ENCODE peak calls at places on chromosomes 6 and 20, in five cellular contexts. I is HepG2, R is aorta, K is lung, L is mucosa of descending colon. P is an unnamed sample.

GRCh38 chr6:164967102-164967501 is 342.3 kb downstream of the C6orf118 start:
- ATAC-seq in R (no peak), I (no peak), K (no peak), L (no peak), P (no peak)

GRCh38 chr6:118724211-118724610 is 72.8 kb upstream of the CEP85L start:
- ATAC-seq in R (no peak), L (peak; percentile 29), I (no peak), K (no peak), P (no peak)

GRCh38 chr20:38894091-38894847 is 31.9 kb upstream of the FAM83D start:
- ATAC-seq in I (peak; percentile 76), L (peak; percentile 63), K (no peak), R (peak; percentile 34), P (peak; percentile 48)

GRCh38 chr6:36066817-36067216 is 39.2 kb downstream of the MAPK14 start:
- ATAC-seq in L (no peak), I (no peak), K (no peak), R (no peak), P (no peak)

GRCh38 chr20:15604406-15604805 is 968.8 kb downstream of the KIF16B start:
- ATAC-seq in K (no peak), R (no peak), I (no peak), L (no peak), P (no peak)

GRCh38 chr6:125821825-125822281 is 31.1 kb downstream of the NCOA7 start:
- ATAC-seq in L (peak; percentile 99), I (peak; percentile 98), K (peak; percentile 37), R (peak; percentile 66), P (peak; percentile 44)

GRCh38 chr6:17562636-17563035 is 37.5 kb upstream of the FAM8A1 start:
- ATAC-seq in R (no peak), I (no peak), L (no peak), K (no peak), P (no peak)

GRCh38 chr6:7707787-7708186 is 18.1 kb upstream of the BMP6 start:
- ATAC-seq in I (no peak), R (no peak), K (no peak), L (no peak), P (no peak)

GRCh38 chr6:111838749-111839484 is 34.3 kb downstream of the FYN start:
- ATAC-seq in K (no peak), L (no peak), I (no peak), R (no peak), P (no peak)

GRCh38 chr6:25279748-25280616 is 808 bp downstream of the CARMIL1 start:
- ATAC-seq in R (peak; percentile 43), I (peak; percentile 31), K (no peak), L (peak; percentile 25), P (no peak)

GRCh38 chr6:16336056-16336810 is 97.8 kb downstream of the GMPR start:
- ATAC-seq in I (no peak), R (no peak), K (no peak), L (no peak), P (no peak)

GRCh38 chr6:35402136-35402855 is 49.8 kb upstream of the FANCE start:
- ATAC-seq in I (peak; percentile 95), L (peak; percentile 76), K (peak; percentile 24), R (no peak), P (no peak)

GRCh38 chr6:108578166-108578565 is 17.4 kb downstream of the FOXO3 start:
- ATAC-seq in R (no peak), L (no peak), I (no peak), K (no peak), P (no peak)
- H3K4me1 ChIP-seq in R (peaks cover 18% of the 10 kb centered on the region), L (peaks cover 29% of the 10 kb centered on the region), I (peaks cover 62% of the 10 kb centered on the region), K (peaks cover 11% of the 10 kb centered on the region), P (peaks cover 53% of the 10 kb centered on the region)

DNA sequence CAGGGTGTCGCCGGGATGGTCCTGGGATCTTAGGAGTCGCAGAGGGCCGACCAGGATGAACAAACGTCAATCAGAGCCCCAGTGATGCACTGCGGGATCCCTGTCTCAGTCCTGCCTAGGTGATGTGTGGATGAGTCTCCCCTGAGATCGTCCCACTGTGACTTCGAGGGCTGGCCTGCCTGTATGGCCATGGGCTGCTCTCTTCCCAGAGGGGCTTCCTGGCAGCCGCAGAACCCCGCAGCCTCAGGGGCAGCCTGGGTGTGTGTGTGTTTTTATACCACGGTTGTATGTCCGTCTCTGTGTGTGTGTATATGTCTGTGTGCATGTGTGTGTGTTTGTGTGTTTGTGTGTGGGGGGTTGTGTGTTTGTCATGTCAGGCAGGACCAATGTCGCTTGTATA is 111.6 kb downstream of the MYLK4 start:
- ATAC-seq in R (no peak), L (no peak), I (no peak), K (no peak), P (no peak)
- H3K4me1 ChIP-seq in R (no peaks in the 10 kb centered on the region), L (peaks cover 3% of the 10 kb centered on the region), I (peaks cover 10% of the 10 kb centered on the region), K (peaks cover 2% of the 10 kb centered on the region), P (peaks cover 4% of the 10 kb centered on the region)

DNA sequence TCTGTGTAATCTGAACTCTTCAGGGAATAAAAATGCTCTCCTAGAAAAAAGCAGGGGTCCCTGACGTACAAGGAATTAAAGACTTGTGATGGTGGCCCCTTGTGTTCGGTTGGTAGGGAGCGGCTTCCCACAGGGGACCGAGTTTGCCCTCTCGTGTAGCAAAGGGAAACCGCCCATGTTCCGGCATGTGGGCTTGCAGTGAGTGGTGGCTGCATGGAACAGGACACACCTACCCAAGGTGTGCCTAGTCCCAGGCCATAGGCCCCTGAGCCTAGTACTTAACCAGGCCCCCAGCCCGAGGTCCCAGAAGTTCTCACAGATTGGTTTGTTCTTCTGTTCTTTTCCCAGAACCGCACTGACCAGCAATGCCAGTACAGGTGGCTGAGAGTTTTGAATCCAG is 15.5 kb downstream of the MYBL2 start:
- ATAC-seq in L (peak; percentile 36), R (no peak), K (no peak), I (no peak), P (no peak)
- H3K4me1 ChIP-seq in L (no peaks in the 10 kb centered on the region), R (no peaks in the 10 kb centered on the region), K (no peaks in the 10 kb centered on the region), I (peaks cover under 1% of the 10 kb centered on the region), P (no peaks in the 10 kb centered on the region)

DNA sequence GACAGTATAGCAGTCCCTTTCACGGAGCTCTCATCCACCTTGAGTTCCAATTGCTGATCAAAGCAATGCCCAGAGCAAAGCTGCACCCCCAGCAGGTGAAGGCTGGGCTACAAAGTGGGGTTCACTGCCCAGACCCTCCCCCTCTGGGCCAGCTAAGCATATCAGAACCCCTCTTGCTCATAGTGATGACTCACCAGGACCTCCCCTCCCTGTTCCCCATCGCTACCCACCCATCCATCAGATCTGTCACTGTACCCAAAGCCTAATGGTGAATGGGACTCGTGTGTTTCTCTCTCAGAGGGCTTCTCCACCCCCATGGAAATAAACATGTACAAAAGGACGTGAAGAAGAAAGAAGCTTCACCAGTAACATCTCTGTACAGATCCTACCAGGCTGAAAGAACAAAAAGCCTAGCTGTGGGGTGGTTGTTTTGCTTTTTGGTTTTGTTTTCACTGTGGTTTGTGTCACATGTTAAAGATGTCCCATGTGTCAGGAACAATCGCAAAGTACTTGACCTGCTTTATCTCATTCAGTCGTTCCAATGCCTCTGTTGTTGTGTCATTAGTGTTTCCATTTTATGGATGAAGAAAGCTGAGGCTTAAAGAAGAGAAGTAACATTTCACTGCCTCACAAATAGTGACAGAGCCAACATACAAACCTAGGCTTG is 518.5 kb downstream of the CD83 start:
- ATAC-seq in K (peak; percentile 10), L (peak; percentile 62), I (no peak), R (no peak), P (no peak)
- H3K4me1 ChIP-seq in K (no peaks in the 10 kb centered on the region), L (peaks cover 8% of the 10 kb centered on the region), I (no peaks in the 10 kb centered on the region), R (no peaks in the 10 kb centered on the region), P (peaks cover 6% of the 10 kb centered on the region)

GRCh38 chr6:22024004-22024403 is 272.8 kb downstream of the PRL start:
- ATAC-seq in L (no peak), K (no peak), I (no peak), R (no peak), P (no peak)
- H3K4me1 ChIP-seq in L (no peaks in the 10 kb centered on the region), K (peaks cover 6% of the 10 kb centered on the region), I (no peaks in the 10 kb centered on the region), R (peaks cover 2% of the 10 kb centered on the region), P (peaks cover 4% of the 10 kb centered on the region)

DNA sequence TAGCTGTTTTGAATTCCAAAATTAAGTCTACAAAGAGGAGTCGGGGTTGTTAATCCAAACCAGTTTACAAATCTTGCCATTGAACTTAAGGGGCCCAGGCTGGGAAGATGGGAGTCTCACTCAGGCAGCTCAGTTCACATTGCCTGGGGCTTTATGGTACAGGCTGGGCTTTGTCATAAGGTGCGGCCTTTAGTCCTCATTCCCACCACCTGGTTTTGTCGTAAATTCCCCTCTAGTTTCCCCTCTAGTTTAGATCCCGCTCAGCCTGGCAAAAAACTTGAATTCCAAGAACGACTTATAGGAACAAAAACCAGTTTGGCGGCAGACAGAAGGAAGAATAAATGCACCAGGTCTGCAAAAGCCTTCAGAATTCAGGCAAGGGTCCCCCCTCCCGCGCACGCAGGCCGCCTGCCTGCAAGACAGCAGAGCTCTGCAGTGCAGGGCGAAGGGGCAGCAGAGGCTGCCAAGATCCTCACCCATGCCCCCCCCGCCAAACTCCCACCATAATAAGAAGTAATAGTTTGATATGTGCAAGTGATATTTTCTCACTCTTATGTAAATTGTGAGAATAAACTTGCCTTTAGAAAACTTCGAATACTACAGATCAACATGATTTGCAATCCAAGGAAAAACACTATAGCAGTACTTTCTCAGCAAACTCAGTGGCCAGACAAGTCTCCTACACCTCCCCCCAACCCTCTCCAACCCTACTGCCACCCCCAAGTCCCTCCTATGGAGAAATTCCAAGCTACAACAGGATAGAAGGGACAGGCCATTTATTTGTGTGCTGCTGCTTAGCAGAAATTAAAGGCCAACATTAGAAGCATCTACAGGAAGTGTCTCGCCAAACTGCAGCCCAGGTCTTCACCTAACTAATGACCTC is 4.0 kb downstream of the BMP7 start:
- ATAC-seq in R (no peak), I (no peak), K (no peak), L (no peak), P (no peak)
- H3K4me1 ChIP-seq in R (no peaks in the 10 kb centered on the region), I (peaks cover 23% of the 10 kb centered on the region), K (no peaks in the 10 kb centered on the region), L (peaks cover 3% of the 10 kb centered on the region), P (peaks cover 8% of the 10 kb centered on the region)

GRCh38 chr20:49277786-49278035 is 146 bp downstream of the ZNFX1 start:
- ATAC-seq in I (no peak), L (no peak), R (no peak), K (no peak), P (no peak)

GRCh38 chr20:49276201-49276894 is 1.5 kb downstream of the ZNFX1 start:
- ATAC-seq in R (peak; percentile 44), L (no peak), K (no peak), I (no peak), P (no peak)

GRCh38 chr20:49276895-49277785 is 717 bp downstream of the ZNFX1 start:
- ATAC-seq in I (peak; percentile 2), K (no peak), R (peak; percentile 12), L (peak; percentile 17), P (no peak)

GRCh38 chr20:49273696-49274277 is 4.1 kb downstream of the ZNFX1 start:
- ATAC-seq in R (no peak), I (no peak), L (no peak), K (no peak), P (no peak)

DNA sequence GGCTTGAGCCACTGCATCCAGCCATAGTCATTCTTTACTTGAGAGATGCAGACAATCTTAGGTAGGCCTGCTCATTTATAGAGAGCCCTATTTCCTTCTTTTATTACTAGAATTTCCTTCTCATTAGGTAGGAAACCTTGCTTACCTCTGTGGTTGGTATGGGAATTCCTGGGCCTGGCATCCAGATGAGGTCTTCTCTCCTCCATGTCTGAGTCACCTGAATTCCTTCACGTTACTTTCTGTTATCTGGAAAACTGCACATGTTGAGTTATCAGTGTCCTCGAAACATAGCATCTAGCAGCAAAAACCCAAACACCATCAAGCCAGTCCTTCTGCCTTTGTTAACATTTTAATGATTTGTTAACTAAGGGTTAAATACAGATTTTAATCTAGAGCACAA is 2.2 kb downstream of the ZNFX1 start:
- ATAC-seq in R (no peak), L (no peak), K (no peak), I (no peak), P (no peak)
- H3K4me1 ChIP-seq in R (peaks cover 2% of the 10 kb centered on the region), L (peaks cover 23% of the 10 kb centered on the region), K (peaks cover 16% of the 10 kb centered on the region), I (peaks cover 39% of the 10 kb centered on the region), P (no peaks in the 10 kb centered on the region)

P was measured in gastroesophageal sphincter.